ENCODE peak calls at places on chromosomes 3 and 15, in ten cellular contexts. One of them, this sample, is unnamed.

GRCh38 chr15:80679167-80679804 is 15.8 kb upstream of the ABHD17C start:
- DNase-seq in bronchial epithelial cell: peak
- DNase-seq in ureter: peak
- DNase-seq in AML-193: no peak
- DNase-seq in HEK293T: no peak
- DNase-seq in AG04449: no peak
- DNase-seq in OCI-LY7: no peak
- DNase-seq in A172: no peak
- DNase-seq in T-helper 17 cell: no peak
- DNase-seq in HCEC 1CT: no peak
- DNase-seq in this sample: no peak

GRCh38 chr15:29268706-29269484 is 727 bp downstream of the NSMCE3 start:
- DNase-seq in AG04449: no peak
- DNase-seq in A172: peak
- DNase-seq in T-helper 17 cell: peak
- DNase-seq in AML-193: peak
- DNase-seq in HCEC 1CT: peak
- DNase-seq in bronchial epithelial cell: peak
- DNase-seq in OCI-LY7: peak
- DNase-seq in HEK293T: peak
- DNase-seq in ureter: peak
- DNase-seq in this sample: peak

GRCh38 chr3:27279153-27279552 is 90.0 kb downstream of the NEK10 start:
- DNase-seq in ureter: no peak
- DNase-seq in A172: peak
- DNase-seq in bronchial epithelial cell: peak
- DNase-seq in HEK293T: no peak
- DNase-seq in T-helper 17 cell: no peak
- DNase-seq in AML-193: no peak
- DNase-seq in AG04449: no peak
- DNase-seq in HCEC 1CT: no peak
- DNase-seq in OCI-LY7: no peak
- DNase-seq in this sample: no peak

GRCh38 chr15:62571072-62571471 is 406.0 kb upstream of the C2CD4B start:
- DNase-seq in T-helper 17 cell: no peak
- DNase-seq in HCEC 1CT: no peak
- DNase-seq in HEK293T: no peak
- DNase-seq in OCI-LY7: no peak
- DNase-seq in bronchial epithelial cell: no peak
- DNase-seq in AML-193: no peak
- DNase-seq in ureter: no peak
- DNase-seq in A172: no peak
- DNase-seq in AG04449: no peak
- DNase-seq in this sample: no peak

GRCh38 chr3:42846682-42847522 is 28.8 kb downstream of the CYP8B1 start:
- DNase-seq in HCEC 1CT: no peak
- DNase-seq in OCI-LY7: peak
- DNase-seq in T-helper 17 cell: no peak
- DNase-seq in HEK293T: no peak
- DNase-seq in ureter: no peak
- DNase-seq in AML-193: peak
- DNase-seq in AG04449: no peak
- DNase-seq in bronchial epithelial cell: no peak
- DNase-seq in A172: no peak
- DNase-seq in this sample: no peak

GRCh38 chr3:130258532-130258952 is 86.9 kb upstream of the COL6A5 start:
- DNase-seq in AG04449: no peak
- DNase-seq in T-helper 17 cell: no peak
- DNase-seq in A172: no peak
- DNase-seq in HEK293T: no peak
- DNase-seq in bronchial epithelial cell: peak
- DNase-seq in HCEC 1CT: peak
- DNase-seq in AML-193: no peak
- DNase-seq in ureter: no peak
- DNase-seq in OCI-LY7: no peak
- DNase-seq in this sample: no peak

GRCh38 chr3:74067296-74067695 is 442.6 kb upstream of the PDZRN3 start:
- DNase-seq in OCI-LY7: no peak
- DNase-seq in HEK293T: no peak
- DNase-seq in bronchial epithelial cell: peak
- DNase-seq in A172: no peak
- DNase-seq in ureter: no peak
- DNase-seq in T-helper 17 cell: no peak
- DNase-seq in HCEC 1CT: no peak
- DNase-seq in AG04449: peak
- DNase-seq in AML-193: no peak
- DNase-seq in this sample: peak

GRCh38 chr15:29122506-29122905 is 147.1 kb downstream of the NSMCE3 start:
- DNase-seq in AML-193: no peak
- DNase-seq in bronchial epithelial cell: no peak
- DNase-seq in AG04449: no peak
- DNase-seq in OCI-LY7: no peak
- DNase-seq in T-helper 17 cell: no peak
- DNase-seq in ureter: no peak
- DNase-seq in HCEC 1CT: no peak
- DNase-seq in HEK293T: no peak
- DNase-seq in A172: no peak
- DNase-seq in this sample: no peak

GRCh38 chr3:84820906-84821305 is 137.9 kb upstream of the CADM2 start:
- DNase-seq in HEK293T: no peak
- DNase-seq in ureter: no peak
- DNase-seq in OCI-LY7: no peak
- DNase-seq in T-helper 17 cell: no peak
- DNase-seq in AG04449: no peak
- DNase-seq in A172: no peak
- DNase-seq in HCEC 1CT: no peak
- DNase-seq in AML-193: no peak
- DNase-seq in bronchial epithelial cell: no peak
- DNase-seq in this sample: no peak

GRCh38 chr15:67186688-67187087 is 67.8 kb downstream of the AAGAB start:
- DNase-seq in T-helper 17 cell: no peak
- DNase-seq in AG04449: no peak
- DNase-seq in HCEC 1CT: no peak
- DNase-seq in AML-193: no peak
- DNase-seq in ureter: no peak
- DNase-seq in bronchial epithelial cell: no peak
- DNase-seq in HEK293T: no peak
- DNase-seq in A172: no peak
- DNase-seq in OCI-LY7: no peak
- DNase-seq in this sample: peak

GRCh38 chr15:71238926-71239325 is 123.7 kb downstream of the THSD4 start:
- DNase-seq in AML-193: no peak
- DNase-seq in HEK293T: no peak
- DNase-seq in A172: no peak
- DNase-seq in ureter: no peak
- DNase-seq in T-helper 17 cell: no peak
- DNase-seq in AG04449: no peak
- DNase-seq in HCEC 1CT: no peak
- DNase-seq in OCI-LY7: no peak
- DNase-seq in bronchial epithelial cell: no peak
- DNase-seq in this sample: no peak

GRCh38 chr3:149790265-149790664 is 2.1 kb downstream of the ANKUB1 start:
- DNase-seq in A172: no peak
- DNase-seq in bronchial epithelial cell: peak
- DNase-seq in AML-193: no peak
- DNase-seq in HCEC 1CT: peak
- DNase-seq in HEK293T: no peak
- DNase-seq in T-helper 17 cell: no peak
- DNase-seq in ureter: no peak
- DNase-seq in OCI-LY7: no peak
- DNase-seq in AG04449: no peak
- DNase-seq in this sample: no peak

GRCh38 chr15:43100971-43101370 is 4.9 kb downstream of the UBR1 start:
- DNase-seq in HEK293T: no peak
- DNase-seq in A172: no peak
- DNase-seq in bronchial epithelial cell: peak
- DNase-seq in T-helper 17 cell: no peak
- DNase-seq in OCI-LY7: no peak
- DNase-seq in AML-193: no peak
- DNase-seq in AG04449: no peak
- DNase-seq in ureter: no peak
- DNase-seq in HCEC 1CT: no peak
- DNase-seq in this sample: no peak

GRCh38 chr3:53890726-53891499 is 746 bp downstream of the SELENOK start:
- DNase-seq in bronchial epithelial cell: peak
- DNase-seq in HEK293T: peak
- DNase-seq in ureter: no peak
- DNase-seq in A172: peak
- DNase-seq in AG04449: no peak
- DNase-seq in OCI-LY7: peak
- DNase-seq in T-helper 17 cell: peak
- DNase-seq in AML-193: peak
- DNase-seq in HCEC 1CT: peak
- DNase-seq in this sample: no peak

GRCh38 chr15:27119695-27120266 is 148.8 kb downstream of the GABRG3 start:
- DNase-seq in T-helper 17 cell: no peak
- DNase-seq in AML-193: no peak
- DNase-seq in HEK293T: no peak
- DNase-seq in HCEC 1CT: no peak
- DNase-seq in ureter: no peak
- DNase-seq in OCI-LY7: no peak
- DNase-seq in AG04449: no peak
- DNase-seq in A172: no peak
- DNase-seq in bronchial epithelial cell: no peak
- DNase-seq in this sample: no peak

GRCh38 chr15:41917767-41918430 is 24.0 kb upstream of the SPTBN5 start:
- DNase-seq in HCEC 1CT: peak
- DNase-seq in A172: peak
- DNase-seq in T-helper 17 cell: no peak
- DNase-seq in bronchial epithelial cell: peak
- DNase-seq in ureter: no peak
- DNase-seq in HEK293T: no peak
- DNase-seq in AG04449: no peak
- DNase-seq in OCI-LY7: no peak
- DNase-seq in AML-193: no peak
- DNase-seq in this sample: no peak

GRCh38 chr3:8987673-8988655 is 24.7 kb upstream of the RAD18 start:
- DNase-seq in AG04449: no peak
- DNase-seq in AML-193: peak
- DNase-seq in OCI-LY7: peak
- DNase-seq in HEK293T: peak
- DNase-seq in A172: peak
- DNase-seq in bronchial epithelial cell: peak
- DNase-seq in T-helper 17 cell: peak
- DNase-seq in ureter: peak
- DNase-seq in HCEC 1CT: peak
- DNase-seq in this sample: peak

GRCh38 chr15:60003243-60004018 is 680 bp upstream of the FOXB1 start:
- DNase-seq in A172: no peak
- DNase-seq in T-helper 17 cell: no peak
- DNase-seq in AG04449: no peak
- DNase-seq in OCI-LY7: no peak
- DNase-seq in HEK293T: no peak
- DNase-seq in HCEC 1CT: no peak
- DNase-seq in bronchial epithelial cell: no peak
- DNase-seq in ureter: no peak
- DNase-seq in AML-193: no peak
- DNase-seq in this sample: no peak

GRCh38 chr3:113606539-113607218 is 74.3 kb downstream of the SIDT1 start:
- DNase-seq in T-helper 17 cell: no peak
- DNase-seq in bronchial epithelial cell: no peak
- DNase-seq in OCI-LY7: peak
- DNase-seq in ureter: no peak
- DNase-seq in HEK293T: no peak
- DNase-seq in A172: no peak
- DNase-seq in HCEC 1CT: no peak
- DNase-seq in AML-193: peak
- DNase-seq in AG04449: no peak
- DNase-seq in this sample: no peak

GRCh38 chr3:143538577-143538981 is 309.7 kb downstream of the SLC9A9 start:
- DNase-seq in A172: no peak
- DNase-seq in ureter: no peak
- DNase-seq in OCI-LY7: no peak
- DNase-seq in AG04449: peak
- DNase-seq in T-helper 17 cell: no peak
- DNase-seq in AML-193: no peak
- DNase-seq in bronchial epithelial cell: peak
- DNase-seq in HCEC 1CT: peak
- DNase-seq in HEK293T: no peak
- DNase-seq in this sample: no peak

GRCh38 chr15:90209591-90209990 is 8.5 kb downstream of the SEMA4B start:
- DNase-seq in AG04449: no peak
- DNase-seq in bronchial epithelial cell: peak
- DNase-seq in OCI-LY7: no peak
- DNase-seq in AML-193: no peak
- DNase-seq in A172: peak
- DNase-seq in T-helper 17 cell: no peak
- DNase-seq in HCEC 1CT: no peak
- DNase-seq in HEK293T: no peak
- DNase-seq in ureter: no peak
- DNase-seq in this sample: no peak

GRCh38 chr3:13931172-13931571 is 51.3 kb upstream of the WNT7A start:
- DNase-seq in ureter: no peak
- DNase-seq in bronchial epithelial cell: no peak
- DNase-seq in T-helper 17 cell: no peak
- DNase-seq in OCI-LY7: no peak
- DNase-seq in AG04449: no peak
- DNase-seq in A172: no peak
- DNase-seq in HEK293T: no peak
- DNase-seq in HCEC 1CT: no peak
- DNase-seq in AML-193: no peak
- DNase-seq in this sample: no peak

GRCh38 chr3:12994357-12994606 is 78.9 kb downstream of the IQSEC1 start:
- DNase-seq in bronchial epithelial cell: no peak
- DNase-seq in HEK293T: peak
- DNase-seq in ureter: no peak
- DNase-seq in AG04449: no peak
- DNase-seq in A172: no peak
- DNase-seq in OCI-LY7: no peak
- DNase-seq in T-helper 17 cell: no peak
- DNase-seq in AML-193: no peak
- DNase-seq in HCEC 1CT: no peak
- DNase-seq in this sample: no peak

GRCh38 chr3:136734382-136735070 is 17.7 kb downstream of the STAG1 start:
- DNase-seq in HCEC 1CT: no peak
- DNase-seq in bronchial epithelial cell: no peak
- DNase-seq in OCI-LY7: no peak
- DNase-seq in AG04449: no peak
- DNase-seq in ureter: no peak
- DNase-seq in A172: no peak
- DNase-seq in HEK293T: no peak
- DNase-seq in T-helper 17 cell: no peak
- DNase-seq in AML-193: no peak
- DNase-seq in this sample: no peak

GRCh38 chr15:39699531-39700110 is 83.0 kb downstream of the FSIP1 start:
- DNase-seq in HCEC 1CT: no peak
- DNase-seq in ureter: no peak
- DNase-seq in AG04449: no peak
- DNase-seq in OCI-LY7: no peak
- DNase-seq in HEK293T: no peak
- DNase-seq in bronchial epithelial cell: no peak
- DNase-seq in T-helper 17 cell: no peak
- DNase-seq in AML-193: no peak
- DNase-seq in A172: peak
- DNase-seq in this sample: no peak

GRCh38 chr3:72376917-72377710 is 471.1 kb downstream of the SHQ1 start:
- DNase-seq in bronchial epithelial cell: no peak
- DNase-seq in AML-193: no peak
- DNase-seq in A172: no peak
- DNase-seq in AG04449: no peak
- DNase-seq in ureter: no peak
- DNase-seq in OCI-LY7: no peak
- DNase-seq in HCEC 1CT: no peak
- DNase-seq in T-helper 17 cell: no peak
- DNase-seq in HEK293T: no peak
- DNase-seq in this sample: no peak

GRCh38 chr15:93001881-93002280 is 87.1 kb downstream of the RGMA start:
- DNase-seq in HEK293T: no peak
- DNase-seq in HCEC 1CT: no peak
- DNase-seq in AG04449: no peak
- DNase-seq in T-helper 17 cell: no peak
- DNase-seq in bronchial epithelial cell: no peak
- DNase-seq in ureter: no peak
- DNase-seq in A172: no peak
- DNase-seq in AML-193: no peak
- DNase-seq in OCI-LY7: peak
- DNase-seq in this sample: no peak

GRCh38 chr15:33135355-33135781 is 59.1 kb downstream of the FMN1 start:
- DNase-seq in HEK293T: no peak
- DNase-seq in HCEC 1CT: peak
- DNase-seq in A172: no peak
- DNase-seq in ureter: no peak
- DNase-seq in AML-193: no peak
- DNase-seq in AG04449: no peak
- DNase-seq in bronchial epithelial cell: no peak
- DNase-seq in OCI-LY7: no peak
- DNase-seq in T-helper 17 cell: no peak
- DNase-seq in this sample: no peak